ENCODE peak calls at places on chromosomes 3 and 15, in nine cellular contexts. S is stimulated activated CD8-positive, alpha-beta memory T cell treated with anti-CD3 and anti-CD28 coated beads, Interleukin-4, amount 100 ng/mL, for 4 hours; A is activated T-cell treated with anti-CD3 and anti-CD28 coated beads for 1 hour; M is skeletal muscle cell; X is bronchial epithelial cell; O is H54; J is posterior vena cava; G is HTR-8/SVneo; U is A549. R is an unnamed sample.
A peak's percentile ranks its signal among the peaks of the same experiment; 100 is the strongest.

GRCh38 chr15:101348015-101348414 is 53.0 kb upstream of the SNRPA1 start:
- DNase-seq in S (no peak), A (no peak), M (no peak), X (no peak), O (no peak), J (no peak), G (no peak), U (no peak), R (no peak)

GRCh38 chr15:101133181-101133460 is 118.7 kb downstream of the CHSY1 start:
- DNase-seq in S (no peak), A (no peak), M (no peak), X (no peak), O (no peak), J (peak; percentile 64), G (no peak), U (no peak), R (no peak)

GRCh38 chr3:187454416-187454815 is 86.2 kb downstream of the RTP4 start:
- DNase-seq in S (no peak), A (no peak), M (no peak), X (no peak), O (no peak), J (no peak), G (no peak), U (no peak), R (no peak)

GRCh38 chr3:9623148-9623547 is 26.2 kb upstream of the MTMR14 start:
- DNase-seq in S (no peak), A (no peak), M (no peak), X (no peak), O (no peak), J (no peak), G (peak; percentile 53), U (no peak), R (no peak)

GRCh38 chr15:66883322-66883911 is 181.4 kb downstream of the SMAD6 start:
- DNase-seq in S (no peak), A (no peak), M (peak; percentile 100), X (peak; percentile 99), O (peak; percentile 61), J (peak; percentile 97), G (peak; percentile 94), U (peak; percentile 99), R (peak; percentile 98)

GRCh38 chr3:37731895-37732294 is 129.8 kb upstream of the CTDSPL start:
- DNase-seq in S (no peak), A (no peak), M (no peak), X (no peak), O (no peak), J (no peak), G (no peak), U (no peak), R (no peak)

GRCh38 chr3:127161973-127162579 is 30.9 kb upstream of the PRR23E start:
- DNase-seq in S (no peak), A (no peak), M (no peak), X (no peak), O (no peak), J (no peak), G (no peak), U (no peak), R (no peak)

GRCh38 chr3:7272203-7272602 is 411.3 kb downstream of the GRM7 start:
- DNase-seq in S (no peak), A (no peak), M (no peak), X (peak; percentile 38), O (no peak), J (no peak), G (no peak), U (no peak), R (no peak)

GRCh38 chr3:12188681-12189287 is 30.1 kb upstream of the TIMP4 start:
- DNase-seq in S (no peak), A (no peak), M (no peak), X (peak; percentile 59), O (no peak), J (no peak), G (no peak), U (no peak), R (no peak)

GRCh38 chr3:47476644-47477199 is 981 bp upstream of the SCAP start:
- DNase-seq in S (no peak), A (no peak), M (no peak), X (no peak), O (no peak), J (no peak), G (no peak), U (no peak), R (no peak)

GRCh38 chr3:170947018-170947769 is 38.8 kb upstream of the EIF5A2 start:
- DNase-seq in S (no peak), A (no peak), M (no peak), X (no peak), O (no peak), J (no peak), G (no peak), U (no peak), R (no peak)

GRCh38 chr3:31968927-31969418 is 12.1 kb downstream of the OSBPL10 start:
- DNase-seq in S (no peak), A (no peak), M (peak; percentile 98), X (peak; percentile 93), O (peak; percentile 65), J (no peak), G (peak; percentile 73), U (peak; percentile 90), R (peak; percentile 86)

GRCh38 chr3:184771748-184772147 is 40.2 kb upstream of the VPS8 start:
- DNase-seq in S (no peak), A (no peak), M (no peak), X (no peak), O (no peak), J (peak; percentile 45), G (no peak), U (no peak), R (no peak)

GRCh38 chr3:50194903-50195500 is 3.6 kb downstream of the GNAT1 start:
- DNase-seq in S (no peak), A (peak; percentile 31), M (no peak), X (peak; percentile 14), O (peak; percentile 61), J (no peak), G (no peak), U (peak; percentile 41), R (peak; percentile 42)

GRCh38 chr3:38314112-38314766 is 32.1 kb downstream of the SLC22A14 start:
- DNase-seq in S (no peak), A (no peak), M (no peak), X (no peak), O (no peak), J (no peak), G (no peak), U (no peak), R (no peak)

GRCh38 chr3:189664311-189664710 is 33.1 kb downstream of the TP63 start:
- DNase-seq in S (no peak), A (no peak), M (peak; percentile 88), X (peak; percentile 91), O (peak; percentile 44), J (no peak), G (peak; percentile 56), U (peak; percentile 80), R (no peak)

GRCh38 chr15:67331676-67332075 is 77.1 kb downstream of the IQCH start:
- DNase-seq in S (no peak), A (no peak), M (no peak), X (no peak), O (no peak), J (no peak), G (no peak), U (no peak), R (no peak)

GRCh38 chr3:12405432-12406272 is 78.6 kb upstream of the TSEN2 start:
- DNase-seq in S (no peak), A (no peak), M (peak; percentile 70), X (peak; percentile 23), O (peak; percentile 69), J (peak; percentile 95), G (peak; percentile 90), U (peak; percentile 90), R (peak; percentile 92)

GRCh38 chr3:13388816-13389215 is 31.3 kb downstream of the NUP210 start:
- DNase-seq in S (no peak), A (no peak), M (no peak), X (no peak), O (no peak), J (no peak), G (no peak), U (no peak), R (no peak)

GRCh38 chr3:10950476-10951294 is 41.9 kb upstream of the SLC6A1 start:
- DNase-seq in S (no peak), A (no peak), M (no peak), X (peak; percentile 32), O (peak; percentile 60), J (no peak), G (peak; percentile 46), U (peak; percentile 53), R (peak; percentile 27)

GRCh38 chr15:38696120-38696727 is 131.6 kb upstream of the RASGRP1 start:
- DNase-seq in S (peak; percentile 43), A (peak; percentile 46), M (no peak), X (no peak), O (peak; percentile 28), J (no peak), G (no peak), U (no peak), R (no peak)

GRCh38 chr3:183697123-183697609 is 431 bp upstream of the YEATS2 start:
- DNase-seq in S (no peak), A (no peak), M (no peak), X (no peak), O (no peak), J (no peak), G (no peak), U (no peak), R (no peak)

GRCh38 chr3:78668302-78668701 is 1099.5 kb downstream of the ROBO1 start:
- DNase-seq in S (no peak), A (no peak), M (no peak), X (no peak), O (no peak), J (no peak), G (no peak), U (no peak), R (no peak)

GRCh38 chr3:122760457-122761271 is 33.0 kb downstream of the HSPBAP1 start:
- DNase-seq in S (no peak), A (no peak), M (no peak), X (no peak), O (no peak), J (no peak), G (no peak), U (no peak), R (peak; percentile 8)

R was measured in HCT116.